ENCODE peak calls at places on chromosomes 4 and X, in seven cellular contexts. One of them, this sample, is unnamed.

GRCh38 chr4:7823416-7823824 is 116.2 kb downstream of the AFAP1 start:
- DNase-seq in AG10803: peak; percentile 59
- DNase-seq in NB4: no peak
- DNase-seq in cardiac fibroblast: peak; percentile 54
- DNase-seq in GM12865: no peak
- DNase-seq in AG04449: no peak
- DNase-seq in brain microvascular endothelial cell: no peak
- DNase-seq in this sample: no peak

GRCh38 chr4:1451106-1451751 is 45.0 kb upstream of the NKX1-1 start:
- DNase-seq in AG10803: no peak
- DNase-seq in NB4: peak; percentile 1
- DNase-seq in cardiac fibroblast: no peak
- DNase-seq in GM12865: no peak
- DNase-seq in AG04449: no peak
- DNase-seq in brain microvascular endothelial cell: no peak
- DNase-seq in this sample: no peak

GRCh38 chr4:15354358-15354757 is 73.5 kb upstream of the C1QTNF7 start:
- DNase-seq in AG10803: no peak
- DNase-seq in NB4: no peak
- DNase-seq in cardiac fibroblast: no peak
- DNase-seq in GM12865: no peak
- DNase-seq in AG04449: no peak
- DNase-seq in brain microvascular endothelial cell: no peak
- DNase-seq in this sample: no peak

GRCh38 chr4:138235419-138235952 is 6.7 kb downstream of the SLC7A11 start:
- DNase-seq in AG10803: peak; percentile 95
- DNase-seq in NB4: peak; percentile 41
- DNase-seq in cardiac fibroblast: peak; percentile 96
- DNase-seq in GM12865: no peak
- DNase-seq in AG04449: peak; percentile 78
- DNase-seq in brain microvascular endothelial cell: peak; percentile 55
- DNase-seq in this sample: peak; percentile 93

GRCh38 chrX:46965125-46965758 is 53.0 kb downstream of the JADE3 start:
- DNase-seq in AG10803: peak; percentile 23
- DNase-seq in NB4: no peak
- DNase-seq in cardiac fibroblast: peak; percentile 52
- DNase-seq in GM12865: no peak
- DNase-seq in AG04449: no peak
- DNase-seq in brain microvascular endothelial cell: peak; percentile 40
- DNase-seq in this sample: no peak

GRCh38 chr4:71683309-71683708 is 100.6 kb downstream of the GC start:
- DNase-seq in AG10803: no peak
- DNase-seq in NB4: no peak
- DNase-seq in cardiac fibroblast: no peak
- DNase-seq in GM12865: no peak
- DNase-seq in AG04449: no peak
- DNase-seq in brain microvascular endothelial cell: no peak
- DNase-seq in this sample: no peak

GRCh38 chrX:148382983-148383382 is 117.4 kb upstream of the AFF2 start:
- DNase-seq in AG10803: no peak
- DNase-seq in NB4: no peak
- DNase-seq in cardiac fibroblast: no peak
- DNase-seq in GM12865: no peak
- DNase-seq in AG04449: no peak
- DNase-seq in brain microvascular endothelial cell: no peak
- DNase-seq in this sample: no peak

GRCh38 chr4:185589067-185589844 is 53.9 kb upstream of the PDLIM3 start:
- DNase-seq in AG10803: no peak
- DNase-seq in NB4: no peak
- DNase-seq in cardiac fibroblast: peak; percentile 63
- DNase-seq in GM12865: no peak
- DNase-seq in AG04449: peak; percentile 19
- DNase-seq in brain microvascular endothelial cell: peak; percentile 69
- DNase-seq in this sample: no peak

GRCh38 chr4:36128689-36129088 is 115.6 kb downstream of the ARAP2 start:
- DNase-seq in AG10803: no peak
- DNase-seq in NB4: peak; percentile 24
- DNase-seq in cardiac fibroblast: peak; percentile 17
- DNase-seq in GM12865: no peak
- DNase-seq in AG04449: no peak
- DNase-seq in brain microvascular endothelial cell: no peak
- DNase-seq in this sample: no peak

GRCh38 chrX:10216208-10216607 is 59.4 kb downstream of the CLCN4 start:
- DNase-seq in AG10803: no peak
- DNase-seq in NB4: no peak
- DNase-seq in cardiac fibroblast: no peak
- DNase-seq in GM12865: no peak
- DNase-seq in AG04449: no peak
- DNase-seq in brain microvascular endothelial cell: no peak
- DNase-seq in this sample: no peak

GRCh38 chr4:150940123-150940522 is 75.0 kb downstream of the LRBA start:
- DNase-seq in AG10803: no peak
- DNase-seq in NB4: no peak
- DNase-seq in cardiac fibroblast: no peak
- DNase-seq in GM12865: no peak
- DNase-seq in AG04449: no peak
- DNase-seq in brain microvascular endothelial cell: no peak
- DNase-seq in this sample: no peak

GRCh38 chrX:119552508-119552907 is 12.7 kb downstream of the STEEP1 start:
- DNase-seq in AG10803: peak; percentile 61
- DNase-seq in NB4: no peak
- DNase-seq in cardiac fibroblast: peak; percentile 49
- DNase-seq in GM12865: no peak
- DNase-seq in AG04449: no peak
- DNase-seq in brain microvascular endothelial cell: peak; percentile 18
- DNase-seq in this sample: no peak

GRCh38 chrX:101708180-101708579 is 48.5 kb upstream of the ARMCX2 start:
- DNase-seq in AG10803: peak; percentile 17
- DNase-seq in NB4: no peak
- DNase-seq in cardiac fibroblast: peak; percentile 3
- DNase-seq in GM12865: no peak
- DNase-seq in AG04449: no peak
- DNase-seq in brain microvascular endothelial cell: no peak
- DNase-seq in this sample: no peak

GRCh38 chr4:1714303-1715001 is 2.3 kb upstream of the SLBP start:
- DNase-seq in AG10803: no peak
- DNase-seq in NB4: peak; percentile 32
- DNase-seq in cardiac fibroblast: peak; percentile 17
- DNase-seq in GM12865: peak; percentile 42
- DNase-seq in AG04449: no peak
- DNase-seq in brain microvascular endothelial cell: no peak
- DNase-seq in this sample: no peak

DNA sequence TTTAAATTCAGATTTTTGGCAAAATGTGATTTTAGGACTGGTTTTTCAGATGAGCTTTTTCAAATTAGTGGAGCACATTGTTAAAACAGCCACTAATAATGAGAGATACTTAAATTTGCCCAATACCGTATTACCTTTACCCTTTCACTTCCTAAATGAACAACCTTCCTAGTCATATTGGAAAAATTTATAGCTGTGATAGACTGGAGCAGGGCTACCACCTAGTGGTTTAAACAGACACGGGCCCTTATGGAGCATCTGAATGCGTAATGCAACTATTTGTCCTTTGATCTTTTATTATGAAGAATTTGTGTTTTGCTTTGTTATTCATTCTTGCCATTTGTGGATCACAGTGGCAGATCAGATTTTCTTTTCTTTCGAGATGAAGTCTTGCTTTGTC is 72.7 kb downstream of the KDM6A start:
- DNase-seq in AG10803: no peak
- DNase-seq in NB4: peak; percentile 3
- DNase-seq in cardiac fibroblast: peak; percentile 15
- DNase-seq in GM12865: peak; percentile 1
- DNase-seq in AG04449: no peak
- DNase-seq in brain microvascular endothelial cell: no peak
- DNase-seq in this sample: no peak
- TF ChIP-seq CTCF in AG10803: no peak
- TF ChIP-seq CTCF in NB4: no peak
- TF ChIP-seq CTCF in cardiac fibroblast: peak; percentile 29
- TF ChIP-seq CTCF in GM12865: peak; percentile 7
- TF ChIP-seq CTCF in AG04449: no peak
- TF ChIP-seq CTCF in brain microvascular endothelial cell: peak; percentile 17
- TF ChIP-seq CTCF in this sample: no peak

DNA sequence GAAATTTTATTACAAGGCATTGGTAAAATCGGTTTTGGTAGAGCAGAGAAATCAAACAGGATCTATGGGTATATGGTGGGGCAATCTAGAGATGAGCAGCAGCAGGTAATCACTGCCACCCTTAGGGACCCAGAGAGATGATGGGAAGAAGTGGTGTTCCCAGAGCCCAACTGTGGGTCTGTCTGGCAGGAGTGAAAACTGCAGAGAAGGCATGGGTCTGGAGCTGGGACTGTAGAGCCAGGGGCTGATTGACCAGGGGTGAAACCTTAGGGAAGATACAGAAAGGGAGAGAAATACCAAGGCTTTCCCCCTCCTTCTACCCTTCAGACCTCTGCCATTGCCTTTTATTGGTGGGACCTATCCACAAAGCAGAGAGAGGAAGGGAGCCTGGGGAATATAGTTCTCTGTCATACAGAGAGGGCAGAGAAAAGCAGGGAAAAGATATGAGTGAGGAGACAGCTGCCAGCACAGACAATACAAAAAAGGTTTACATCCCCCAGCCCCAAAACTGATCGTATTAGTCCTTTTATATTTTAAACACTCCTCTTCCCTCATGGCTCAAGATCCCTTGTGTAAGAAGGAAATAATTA is 28.7 kb downstream of the PDLIM5 start:
- DNase-seq in AG10803: no peak
- DNase-seq in NB4: no peak
- DNase-seq in cardiac fibroblast: no peak
- DNase-seq in GM12865: no peak
- DNase-seq in AG04449: no peak
- DNase-seq in brain microvascular endothelial cell: no peak
- DNase-seq in this sample: no peak
- H3K4me3 ChIP-seq in AG10803: no peak overlapping the region
- H3K4me3 ChIP-seq in NB4: no peak overlapping the region
- H3K4me3 ChIP-seq in cardiac fibroblast: no peak overlapping the region
- H3K4me3 ChIP-seq in GM12865: no peak overlapping the region
- H3K4me3 ChIP-seq in AG04449: no peak overlapping the region
- H3K4me3 ChIP-seq in brain microvascular endothelial cell: no peak overlapping the region
- H3K4me3 ChIP-seq in this sample: no peak overlapping the region

DNA sequence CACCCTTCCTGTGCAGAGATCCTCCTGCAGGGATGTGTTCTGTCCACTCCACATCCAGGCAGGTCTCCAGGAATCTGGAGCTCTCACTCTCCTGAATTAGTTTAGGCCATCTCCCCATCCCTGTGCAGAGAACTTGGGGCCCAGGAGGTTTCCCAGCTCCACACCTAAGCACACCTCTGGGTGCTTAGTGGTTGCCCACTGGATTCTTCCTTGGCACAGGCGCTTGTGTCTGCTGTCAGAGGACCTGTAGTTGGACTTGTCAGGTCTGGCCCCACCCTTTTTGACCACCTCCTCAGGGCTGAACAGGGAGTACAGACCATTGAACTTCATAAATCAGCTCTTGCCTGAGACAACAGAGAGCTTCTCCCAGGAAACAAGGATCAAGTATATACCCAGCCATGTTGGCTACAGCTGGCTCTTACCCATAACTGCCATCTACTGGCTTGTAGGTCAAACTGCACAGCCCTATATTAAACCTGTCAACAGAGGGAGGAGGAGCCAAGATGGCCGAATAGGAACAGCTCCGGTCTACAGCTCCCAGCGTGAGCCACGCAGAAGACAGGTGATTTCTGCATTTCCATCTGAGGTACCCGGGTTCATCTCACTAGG is 275.5 kb downstream of the PPARGC1A start:
- DNase-seq in AG10803: peak; percentile 13
- DNase-seq in NB4: peak; percentile 65
- DNase-seq in cardiac fibroblast: peak; percentile 9
- DNase-seq in GM12865: peak; percentile 32
- DNase-seq in AG04449: no peak
- DNase-seq in brain microvascular endothelial cell: no peak
- DNase-seq in this sample: no peak
- TF ChIP-seq CTCF in AG10803: peak; percentile 25
- TF ChIP-seq CTCF in NB4: peak; percentile 59
- TF ChIP-seq CTCF in cardiac fibroblast: peak; percentile 18
- TF ChIP-seq CTCF in GM12865: no peak
- TF ChIP-seq CTCF in AG04449: no peak
- TF ChIP-seq CTCF in brain microvascular endothelial cell: peak; percentile 54
- TF ChIP-seq CTCF in this sample: no peak

DNA sequence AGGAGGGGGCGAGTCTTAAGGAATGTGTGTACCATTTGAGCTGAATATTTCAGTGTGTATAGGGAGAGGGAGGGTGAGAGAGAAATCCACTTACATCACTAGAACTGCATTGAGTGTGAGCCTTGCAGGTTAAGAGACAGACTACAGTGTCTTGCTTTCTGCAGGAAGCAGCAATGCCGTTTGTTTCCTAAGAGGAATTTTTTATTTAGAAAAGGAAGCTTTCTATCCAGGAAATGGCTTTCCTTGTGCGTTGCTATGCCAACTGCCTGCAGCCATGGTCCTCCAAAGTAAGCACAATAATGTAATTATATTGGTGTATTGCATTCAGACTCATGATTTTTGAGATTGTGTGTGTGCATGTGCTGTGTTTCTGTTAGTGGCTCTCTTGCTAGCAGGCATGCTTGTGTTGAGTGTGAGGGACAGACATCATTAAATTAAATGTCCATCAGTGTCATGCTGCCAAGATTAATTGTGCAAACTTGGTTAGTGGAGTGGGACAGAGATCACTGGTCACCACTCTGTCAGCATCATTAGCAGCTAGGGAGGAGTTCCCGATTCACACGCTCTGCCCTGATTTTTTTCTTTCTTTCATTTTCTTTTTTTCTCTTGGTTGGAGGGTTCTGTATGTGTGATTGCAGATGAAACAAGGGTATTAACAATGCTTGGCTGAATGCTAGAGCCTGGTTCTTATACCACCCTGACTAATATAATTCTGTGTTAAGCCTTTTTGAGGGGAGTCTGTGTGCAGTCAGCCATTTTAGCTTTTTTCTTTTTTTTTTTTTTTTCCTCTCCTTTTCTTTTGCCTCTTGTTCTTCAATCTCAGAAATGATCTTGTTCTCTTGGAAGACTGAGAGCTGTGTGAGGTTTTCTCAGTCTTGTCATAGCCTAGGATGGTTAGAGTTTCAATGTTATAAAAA is 164.4 kb downstream of the RAPGEF2 start:
- DNase-seq in AG10803: peak; percentile 22
- DNase-seq in NB4: no peak
- DNase-seq in cardiac fibroblast: peak; percentile 43
- DNase-seq in GM12865: no peak
- DNase-seq in AG04449: no peak
- DNase-seq in brain microvascular endothelial cell: no peak
- DNase-seq in this sample: no peak
- H3K4me3 ChIP-seq in AG10803: peak overlapping the region; percentile 8
- H3K4me3 ChIP-seq in NB4: no peak overlapping the region
- H3K4me3 ChIP-seq in cardiac fibroblast: peak overlapping the region; percentile 9
- H3K4me3 ChIP-seq in GM12865: no peak overlapping the region
- H3K4me3 ChIP-seq in AG04449: no peak overlapping the region
- H3K4me3 ChIP-seq in brain microvascular endothelial cell: peak overlapping the region; percentile 30
- H3K4me3 ChIP-seq in this sample: no peak overlapping the region

GRCh38 chr4:94298725-94299252 is 43.8 kb downstream of the HPGDS start:
- DNase-seq in AG10803: no peak
- DNase-seq in NB4: no peak
- DNase-seq in cardiac fibroblast: no peak
- DNase-seq in GM12865: no peak
- DNase-seq in AG04449: no peak
- DNase-seq in brain microvascular endothelial cell: no peak
- DNase-seq in this sample: no peak
- TF ChIP-seq CTCF in AG10803: no peak
- TF ChIP-seq CTCF in NB4: no peak
- TF ChIP-seq CTCF in cardiac fibroblast: no peak
- TF ChIP-seq CTCF in GM12865: no peak
- TF ChIP-seq CTCF in AG04449: no peak
- TF ChIP-seq CTCF in brain microvascular endothelial cell: no peak
- TF ChIP-seq CTCF in this sample: no peak

This sample was measured in BJ.